ENCODE peak calls at places on chromosomes 1 and 21, in ten cellular contexts. A is AG04450, S is cardiac muscle cell, B is neural progenitor cell, H is MCF 10A, M is fibroblast of villous mesenchyme, I is heart left ventricle, U is heart right ventricle, J is A549, O is tibial nerve. P is an unnamed sample.

GRCh38 chr1:111141245-111141644 is 1.2 kb downstream of the CEPT1 start:
- DNase-seq in A (no peak), O (no peak), H (no peak), B (no peak), I (no peak), M (no peak), U (no peak), S (no peak), J (no peak), P (no peak)

GRCh38 chr1:24920155-24920925 is 9.7 kb downstream of the RUNX3 start:
- DNase-seq in J (no peak), H (no peak), B (no peak), M (peak), A (no peak), I (no peak), U (peak), O (peak), S (no peak), P (no peak)

GRCh38 chr21:16713331-16714114 is 799.3 kb upstream of the CXADR start:
- DNase-seq in B (no peak), M (peak), A (no peak), H (no peak), I (no peak), S (no peak), U (no peak), J (no peak), O (no peak), P (no peak)

GRCh38 chr1:218670875-218671274 is 325.7 kb downstream of the TGFB2 start:
- DNase-seq in H (no peak), O (no peak), S (no peak), U (no peak), M (no peak), A (no peak), B (no peak), I (no peak), J (no peak), P (no peak)

GRCh38 chr1:66239834-66240233 is 294.1 kb upstream of the SGIP1 start:
- DNase-seq in B (peak), I (no peak), M (no peak), S (no peak), O (no peak), H (no peak), A (no peak), J (no peak), U (no peak), P (no peak)

GRCh38 chr1:61752921-61753389 is 10.7 kb downstream of the PATJ start:
- DNase-seq in O (no peak), H (no peak), M (no peak), A (no peak), S (no peak), B (no peak), I (no peak), J (no peak), U (no peak), P (no peak)

GRCh38 chr1:41456847-41457540 is 27.5 kb downstream of the EDN2 start:
- DNase-seq in S (no peak), B (no peak), H (no peak), A (no peak), M (no peak), O (no peak), U (no peak), I (peak), J (no peak), P (no peak)

GRCh38 chr1:99531578-99532570 is 114.0 kb upstream of the PALMD start:
- DNase-seq in S (no peak), I (no peak), J (no peak), U (no peak), A (no peak), M (no peak), H (no peak), B (peak), O (no peak), P (no peak)

GRCh38 chr1:20370628-20371200 is 80.0 kb downstream of the VWA5B1 start:
- DNase-seq in U (no peak), B (no peak), I (no peak), J (no peak), H (no peak), O (no peak), S (no peak), A (no peak), M (no peak), P (no peak)

GRCh38 chr1:29124366-29125236 is 898 bp upstream of the TMEM200B start:
- DNase-seq in J (peak), O (peak), S (peak), U (peak), B (peak), A (peak), M (peak), H (peak), I (peak), P (peak)

GRCh38 chr1:31216016-31216415 is 23.7 kb downstream of the NKAIN1 start:
- DNase-seq in J (no peak), O (no peak), I (peak), S (peak), H (no peak), M (peak), A (no peak), U (peak), B (peak), P (no peak)

GRCh38 chr1:210624722-210625121 is 296.0 kb downstream of the HHAT start:
- DNase-seq in S (no peak), U (peak), I (peak), M (peak), B (no peak), H (no peak), O (peak), A (no peak), J (no peak), P (no peak)

GRCh38 chr1:223215026-223215425 is 72.0 kb upstream of the TLR5 start:
- DNase-seq in U (no peak), O (no peak), M (no peak), I (no peak), S (no peak), J (no peak), A (no peak), B (no peak), H (no peak), P (no peak)

GRCh38 chr1:156245451-156246232 is 2.2 kb downstream of the PAQR6 start:
- DNase-seq in H (no peak), A (no peak), M (peak), U (no peak), S (no peak), O (no peak), J (no peak), I (no peak), B (no peak), P (no peak)

GRCh38 chr1:29684141-29684540 is 447.8 kb downstream of the PTPRU start:
- DNase-seq in B (no peak), U (no peak), J (no peak), I (no peak), H (no peak), S (no peak), O (no peak), A (no peak), M (no peak), P (no peak)

GRCh38 chr21:29372063-29372802 is 73.5 kb downstream of the BACH1 start:
- DNase-seq in B (peak), H (peak), J (peak), U (peak), I (peak), M (peak), O (no peak), S (peak), A (peak), P (no peak)

GRCh38 chr1:175152006-175152652 is 40.4 kb downstream of the KIAA0040 start:
- DNase-seq in B (peak), H (peak), J (peak), S (peak), U (peak), O (peak), M (peak), A (no peak), I (peak), P (peak)

GRCh38 chr1:201009967-201010645 is 13.4 kb downstream of the KIF21B start:
- DNase-seq in M (no peak), I (no peak), U (no peak), O (no peak), A (no peak), J (no peak), H (no peak), S (no peak), B (peak), P (no peak)

GRCh38 chr1:201676061-201676644 is 137.2 kb downstream of the NAV1 start:
- DNase-seq in B (peak), J (peak), A (no peak), I (no peak), O (no peak), M (peak), S (peak), H (peak), U (peak), P (no peak)

GRCh38 chr1:228015276-228016180 is 8.7 kb downstream of the WNT3A start:
- DNase-seq in A (no peak), B (no peak), S (no peak), I (no peak), O (no peak), U (no peak), J (peak), M (peak), H (peak), P (no peak)

GRCh38 chr1:199383791-199384190 is 643.7 kb upstream of the NR5A2 start:
- DNase-seq in M (no peak), S (no peak), J (no peak), B (no peak), U (no peak), O (no peak), I (no peak), H (no peak), A (no peak), P (no peak)

GRCh38 chr1:51661081-51661518 is 44.2 kb downstream of the OSBPL9 start:
- DNase-seq in I (no peak), M (peak), A (peak), J (peak), O (no peak), B (no peak), H (peak), U (no peak), S (peak), P (no peak)

GRCh38 chr21:25735895-25736597 is 1.3 kb downstream of the GABPA start:
- DNase-seq in B (peak), S (peak), H (peak), M (peak), U (no peak), J (no peak), I (no peak), O (no peak), A (no peak), P (no peak)

GRCh38 chr1:228321478-228321877 is 85.2 kb downstream of the TRIM11 start:
- DNase-seq in S (no peak), J (no peak), I (peak), B (no peak), U (no peak), O (no peak), A (no peak), M (no peak), H (no peak), P (peak)

GRCh38 chr1:36583980-36584805 is 101.5 kb upstream of the CSF3R start:
- DNase-seq in M (no peak), B (no peak), U (no peak), O (no peak), J (no peak), I (no peak), S (no peak), H (no peak), A (no peak), P (no peak)

GRCh38 chr1:162720996-162721395 is 69.5 kb upstream of the HSD17B7 start:
- DNase-seq in U (no peak), S (no peak), H (no peak), I (no peak), J (no peak), A (no peak), M (no peak), O (no peak), B (no peak), P (no peak)

GRCh38 chr1:54815086-54815876 is 14.2 kb upstream of the TTC22 start:
- DNase-seq in J (no peak), H (no peak), B (no peak), O (no peak), I (no peak), M (no peak), S (no peak), A (no peak), U (no peak), P (no peak)

GRCh38 chr21:40054403-40054802 is 187.2 kb downstream of the PCP4 start:
- DNase-seq in B (no peak), S (no peak), A (no peak), O (no peak), J (no peak), M (no peak), H (peak), I (no peak), U (peak), P (no peak)

GRCh38 chr21:28240586-28240985 is 752.1 kb downstream of the LTN1 start:
- DNase-seq in S (no peak), I (no peak), H (no peak), U (no peak), J (no peak), O (no peak), B (no peak), M (peak), A (no peak), P (no peak)

GRCh38 chr1:212288614-212289013 is 3.4 kb downstream of the PPP2R5A start:
- DNase-seq in M (peak), U (no peak), S (no peak), J (no peak), I (no peak), A (no peak), B (no peak), O (no peak), H (peak), P (no peak)

GRCh38 chr1:19309123-19309813 is 2.7 kb downstream of the AKR7A2 start:
- DNase-seq in I (no peak), S (no peak), J (no peak), A (peak), H (no peak), O (no peak), B (no peak), U (no peak), M (peak), P (no peak)

DNA sequence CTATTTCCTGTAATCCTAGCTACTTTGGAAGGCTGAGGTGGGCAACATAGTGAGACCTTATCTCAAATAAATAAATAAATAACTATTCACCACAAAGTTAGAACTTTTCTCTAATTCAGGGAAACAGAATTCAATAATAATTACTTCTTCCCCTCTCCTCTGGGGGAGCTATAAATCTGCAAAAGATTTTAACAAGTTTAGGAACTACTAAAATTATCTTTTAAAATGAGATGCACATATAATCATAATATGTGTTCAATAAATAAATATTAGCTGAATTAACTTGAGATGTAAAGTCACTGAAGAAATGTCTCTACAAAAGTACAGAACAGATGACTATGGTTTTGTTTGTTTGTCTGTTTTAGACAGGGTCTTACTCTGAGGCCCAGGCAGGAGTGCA is 14.1 kb downstream of the WDR47 start:
- DNase-seq in B (no peak), U (no peak), O (no peak), H (no peak), A (no peak), S (no peak), I (no peak), M (no peak), J (no peak), P (no peak)
- TF ChIP-seq CTCF in B (peak), U (no peak), O (peak), H (peak), A (no peak), S (peak), I (no peak), M (peak), J (peak), P (no peak)

GRCh38 chr1:87598429-87598828 is 269.7 kb downstream of the LMO4 start:
- DNase-seq in J (no peak), M (no peak), B (peak), A (no peak), S (peak), U (no peak), O (no peak), I (no peak), H (no peak), P (no peak)
- TF ChIP-seq CTCF in J (no peak), M (peak), B (peak), A (peak), S (no peak), U (no peak), O (no peak), I (no peak), H (no peak), P (no peak)

GRCh38 chr1:53473463-53473862 is 14.3 kb downstream of the DMRTB1 start:
- DNase-seq in B (no peak), I (no peak), M (no peak), S (no peak), U (no peak), O (no peak), J (no peak), H (no peak), A (no peak), P (no peak)
- TF ChIP-seq CTCF in B (peak), I (no peak), M (peak), S (peak), U (no peak), O (no peak), J (no peak), H (peak), A (peak), P (no peak)

GRCh38 chr21:21101911-21102310 is 103.7 kb downstream of the NCAM2 start:
- DNase-seq in J (no peak), O (no peak), S (peak), A (peak), I (no peak), M (peak), B (peak), H (peak), U (no peak), P (no peak)
- TF ChIP-seq CTCF in J (no peak), O (no peak), S (peak), A (peak), I (no peak), M (peak), B (peak), H (no peak), U (no peak), P (no peak)

GRCh38 chr1:236751385-236751784 is 43.7 kb upstream of the MTR start:
- DNase-seq in U (no peak), A (no peak), J (no peak), M (no peak), B (no peak), I (no peak), S (no peak), O (no peak), H (no peak), P (no peak)

GRCh38 chr1:236746785-236747184 is 48.3 kb upstream of the MTR start:
- DNase-seq in O (no peak), H (no peak), A (no peak), B (no peak), S (no peak), M (no peak), I (peak), J (no peak), U (peak), P (no peak)

GRCh38 chr1:236750928-236751327 is 44.2 kb upstream of the MTR start:
- DNase-seq in S (no peak), A (no peak), B (no peak), H (no peak), O (no peak), I (no peak), J (no peak), M (no peak), U (no peak), P (no peak)

GRCh38 chr1:236747311-236747956 is 47.7 kb upstream of the MTR start:
- DNase-seq in M (no peak), S (no peak), B (no peak), J (no peak), H (no peak), U (no peak), A (no peak), I (no peak), O (no peak), P (no peak)

GRCh38 chr1:236748471-236748870 is 46.6 kb upstream of the MTR start:
- DNase-seq in S (no peak), O (no peak), U (no peak), M (no peak), H (peak), B (peak), I (no peak), J (no peak), A (no peak), P (no peak)
- TF ChIP-seq CTCF in S (no peak), O (no peak), U (no peak), M (peak), H (peak), B (peak), I (no peak), J (no peak), A (peak), P (no peak)

GRCh38 chr1:8992936-8993687 is 33.1 kb downstream of the SLC2A7 start:
- DNase-seq in M (no peak), J (no peak), A (no peak), U (no peak), B (no peak), I (no peak), O (no peak), S (no peak), H (no peak), P (no peak)
- TF ChIP-seq CTCF in M (peak), J (no peak), A (peak), U (no peak), B (no peak), I (no peak), O (no peak), S (peak), H (peak), P (no peak)

GRCh38 chr1:50189369-50189768 is 80.6 kb downstream of the ELAVL4 start:
- DNase-seq in M (no peak), A (no peak), O (no peak), U (no peak), I (no peak), S (no peak), J (no peak), B (no peak), H (no peak), P (no peak)
- TF ChIP-seq CTCF in M (no peak), A (no peak), O (no peak), U (no peak), I (no peak), S (no peak), J (no peak), B (no peak), H (no peak), P (no peak)

DNA sequence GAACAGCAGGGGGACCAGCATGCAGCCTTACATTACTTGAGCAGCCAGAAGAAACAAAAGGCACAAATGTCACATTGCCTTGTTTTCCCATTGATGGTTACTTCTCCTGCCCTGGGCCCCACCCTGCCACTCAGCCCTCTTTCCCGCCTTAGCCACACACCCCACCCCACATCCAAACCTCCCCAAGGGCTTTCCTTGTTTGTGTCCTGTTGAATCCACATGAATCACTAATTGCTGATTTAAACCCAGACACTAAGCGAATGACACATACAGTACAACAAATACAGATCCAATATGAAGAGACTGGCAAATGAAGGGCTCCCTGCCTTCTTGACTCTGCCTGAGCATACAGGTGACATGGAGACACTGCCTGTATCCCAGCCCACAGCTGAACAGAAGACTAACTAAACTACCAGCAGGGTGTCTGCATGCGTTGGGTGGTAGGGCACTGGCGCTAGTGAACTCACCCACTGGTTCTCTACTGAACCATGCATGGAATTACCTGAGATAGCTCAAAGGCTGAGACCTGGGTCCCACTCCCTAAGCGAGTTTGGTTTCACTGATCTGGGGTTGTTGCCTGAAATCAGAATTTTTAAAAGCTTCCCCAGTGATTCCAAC is 3.1 kb downstream of the IGSF3 start:
- DNase-seq in J (no peak), H (no peak), S (no peak), A (no peak), U (no peak), B (no peak), M (no peak), O (no peak), I (no peak), P (no peak)
- TF ChIP-seq CTCF in J (no peak), H (no peak), S (no peak), A (no peak), U (no peak), B (no peak), M (no peak), O (no peak), I (no peak), P (no peak)

DNA sequence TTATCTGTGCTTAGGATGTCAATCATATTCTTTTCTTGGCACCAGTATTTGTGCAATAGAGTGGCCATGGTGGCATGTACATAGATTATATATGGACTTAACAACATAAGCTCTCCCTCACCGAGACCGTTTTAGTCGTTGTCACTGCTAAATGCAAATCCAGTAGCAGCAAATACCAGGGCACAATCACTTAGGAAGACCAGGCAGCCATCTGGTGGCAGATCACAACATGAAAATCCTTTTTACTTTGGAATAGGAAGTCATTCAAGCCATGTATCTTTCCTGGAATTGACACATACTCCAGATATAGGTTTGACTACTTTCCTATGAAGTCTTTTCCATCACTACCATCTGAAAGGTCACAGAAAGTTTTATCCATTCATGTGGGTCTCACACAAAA is 53.2 kb upstream of the C1orf87 start:
- DNase-seq in S (no peak), U (no peak), O (no peak), A (no peak), H (no peak), J (no peak), M (peak), B (peak), I (no peak), P (no peak)
- TF ChIP-seq CTCF in S (no peak), U (peak), O (no peak), A (no peak), H (no peak), J (no peak), M (peak), B (peak), I (no peak), P (no peak)

GRCh38 chr1:43285269-43285986 is at the start of gene C1orf210:
- DNase-seq in J (no peak), B (peak), S (no peak), M (no peak), A (no peak), H (peak), O (no peak), I (peak), U (no peak), P (no peak)
- TF ChIP-seq CTCF in J (no peak), B (peak), S (no peak), M (no peak), A (no peak), H (peak), O (peak), I (no peak), U (no peak), P (no peak)